ENCODE peak calls at places on chromosomes 7 and 10, in nine cellular contexts. R is astrocyte of the spinal cord, I is tibial nerve, S is dorsolateral prefrontal cortex, H is HFFc6, W is K562, P is left ventricle myocardium inferior, F is hepatocyte, C is SK-N-SH. M is an unnamed sample.

GRCh38 chr7:73719806-73720169 is 319 bp upstream of the STX1A start:
- DNase-seq in W (no peak), I (no peak), F (no peak), H (no peak), R (no peak), P (no peak), S (no peak), C (no peak), M (no peak)

GRCh38 chr7:39624935-39625694 is 1.7 kb downstream of the RALA start:
- DNase-seq in P (no peak), H (peak), S (no peak), F (no peak), C (no peak), W (no peak), I (no peak), R (no peak), M (no peak)

GRCh38 chr7:116420003-116420402 is 79.5 kb upstream of the CAV2 start:
- DNase-seq in I (no peak), F (no peak), P (no peak), S (no peak), R (no peak), H (no peak), C (no peak), W (no peak), M (no peak)

GRCh38 chr10:28331821-28332220 is 29.0 kb upstream of the MPP7 start:
- DNase-seq in S (no peak), P (no peak), R (peak), C (no peak), W (no peak), H (peak), F (no peak), I (no peak), M (no peak)

GRCh38 chr10:49243139-49243538 is 54.9 kb upstream of the TMEM273 start:
- DNase-seq in C (no peak), F (no peak), R (no peak), H (no peak), I (no peak), S (no peak), W (no peak), P (no peak), M (no peak)

GRCh38 chr7:15891151-15891842 is 204.8 kb upstream of the MEOX2 start:
- DNase-seq in P (no peak), C (no peak), S (no peak), W (no peak), H (peak), I (no peak), R (peak), F (no peak), M (no peak)

GRCh38 chr7:36868727-36869411 is 144.6 kb upstream of the AOAH start:
- DNase-seq in W (no peak), R (no peak), C (no peak), P (no peak), H (no peak), I (no peak), S (no peak), F (no peak), M (no peak)

GRCh38 chr7:47520408-47520807 is 61.5 kb downstream of the TNS3 start:
- DNase-seq in P (peak), C (no peak), W (no peak), I (peak), H (peak), R (peak), S (peak), F (no peak), M (no peak)

GRCh38 chr10:45557275-45557905 is 115.2 kb downstream of the ZFAND4 start:
- DNase-seq in S (no peak), I (no peak), R (no peak), P (no peak), C (no peak), W (no peak), F (no peak), H (no peak), M (peak)

GRCh38 chr7:84678841-84679240 is 484.3 kb upstream of the SEMA3A start:
- DNase-seq in H (no peak), F (no peak), I (no peak), S (no peak), C (no peak), W (no peak), R (no peak), P (no peak), M (no peak)

GRCh38 chr10:13993169-13993568 is 337.6 kb downstream of the FRMD4A start:
- DNase-seq in S (no peak), I (peak), F (peak), R (peak), W (no peak), H (peak), C (no peak), P (no peak), M (no peak)

GRCh38 chr7:39415091-39415820 is 150.9 kb upstream of the YAE1 start:
- DNase-seq in R (no peak), F (no peak), W (no peak), S (no peak), P (no peak), H (no peak), I (no peak), C (no peak), M (no peak)

GRCh38 chr10:31749981-31750850 is 178.4 kb downstream of the ARHGAP12 start:
- DNase-seq in W (no peak), I (no peak), H (no peak), S (no peak), F (peak), C (peak), P (peak), R (peak), M (peak)

GRCh38 chr10:62268399-62269076 is at the start of gene RTKN2:
- DNase-seq in C (peak), R (peak), I (no peak), H (peak), S (peak), P (peak), W (peak), F (peak), M (peak)

GRCh38 chr7:4683043-4683883 is 1.2 kb downstream of the FOXK1 start:
- DNase-seq in S (no peak), R (no peak), C (peak), F (no peak), P (peak), W (peak), I (no peak), H (no peak), M (peak)

GRCh38 chr7:88485811-88486210 is 179.1 kb upstream of the STEAP4 start:
- DNase-seq in W (no peak), I (no peak), C (no peak), F (no peak), H (no peak), R (no peak), S (no peak), P (no peak), M (no peak)

GRCh38 chr10:15720635-15721310 is 1.1 kb upstream of the ITGA8 start:
- DNase-seq in P (no peak), C (no peak), H (no peak), F (no peak), S (no peak), R (no peak), W (no peak), I (no peak), M (no peak)

GRCh38 chr10:15719062-15719898 is 442 bp downstream of the ITGA8 start:
- DNase-seq in W (no peak), S (no peak), F (peak), H (no peak), I (no peak), C (peak), P (no peak), R (peak), M (no peak)

GRCh38 chr10:15718495-15719061 is 1.1 kb downstream of the ITGA8 start:
- DNase-seq in S (no peak), C (no peak), W (no peak), R (no peak), F (no peak), P (no peak), H (no peak), I (no peak), M (no peak)

GRCh38 chr10:15715619-15716227 is 4.0 kb downstream of the ITGA8 start:
- DNase-seq in I (no peak), R (peak), P (no peak), S (no peak), C (peak), F (peak), H (peak), W (peak), M (no peak)

GRCh38 chr10:15719899-15720634 is at the start of gene ITGA8:
- DNase-seq in H (no peak), I (no peak), P (no peak), R (peak), F (peak), W (no peak), S (no peak), C (peak), M (no peak)
- TF ChIP-seq CTCF in H (peak), I (no peak), P (peak), R (peak), F (peak), W (no peak), S (peak), C (peak), M (no peak)

GRCh38 chr10:103241262-103242011 is 4.2 kb upstream of the RPEL1 start:
- DNase-seq in H (peak), R (peak), W (no peak), C (no peak), F (peak), S (peak), P (no peak), I (no peak), M (peak)

GRCh38 chr10:103244663-103245271 is 920 bp upstream of the RPEL1 start:
- DNase-seq in W (peak), F (peak), R (peak), I (peak), C (peak), H (peak), P (peak), S (peak), M (peak)

DNA sequence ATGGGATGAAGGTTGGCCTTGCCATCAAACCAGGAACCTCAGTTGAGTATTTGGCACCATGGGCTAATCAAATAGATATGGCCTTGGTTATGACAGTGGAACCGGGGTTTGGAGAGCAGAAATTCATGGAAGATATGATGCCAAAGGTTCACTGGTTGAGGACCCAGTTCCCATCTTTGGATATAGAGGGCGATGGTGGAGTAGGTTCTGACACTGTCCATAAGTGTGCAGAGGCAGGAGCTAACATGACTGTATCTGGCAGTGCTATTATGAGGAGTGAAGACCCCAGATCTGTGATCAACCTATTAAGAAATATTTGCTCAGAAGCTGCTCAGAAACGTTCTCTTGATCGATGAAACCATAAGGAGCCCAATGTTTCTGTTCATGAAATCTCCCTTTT is 641 bp downstream of the RPEL1 start:
- DNase-seq in R (no peak), W (no peak), C (no peak), F (no peak), S (no peak), P (no peak), I (no peak), H (no peak), M (no peak)
- TF ChIP-seq CTCF in R (peak), W (no peak), C (peak), F (no peak), S (no peak), P (no peak), I (no peak), H (no peak), M (no peak)

GRCh38 chr10:11270858-11271179 is 253.1 kb downstream of the CELF2 start:
- DNase-seq in R (no peak), I (no peak), W (no peak), P (no peak), F (no peak), H (no peak), S (no peak), C (no peak), M (no peak)
- TF ChIP-seq CTCF in R (no peak), I (no peak), W (no peak), P (peak), F (no peak), H (peak), S (no peak), C (no peak), M (peak)

GRCh38 chr7:131544449-131545425 is 11.7 kb downstream of the PODXL start:
- DNase-seq in R (peak), P (no peak), I (no peak), W (peak), H (peak), S (no peak), F (no peak), C (peak), M (no peak)
- TF ChIP-seq CTCF in R (peak), P (peak), I (no peak), W (peak), H (peak), S (no peak), F (peak), C (peak), M (no peak)

GRCh38 chr7:101870361-101871062 is 53.1 kb downstream of the CUX1 start:
- DNase-seq in W (peak), P (no peak), R (no peak), S (no peak), C (peak), H (no peak), I (no peak), F (peak), M (no peak)
- TF ChIP-seq CTCF in W (peak), P (peak), R (peak), S (no peak), C (peak), H (peak), I (no peak), F (peak), M (no peak)

DNA sequence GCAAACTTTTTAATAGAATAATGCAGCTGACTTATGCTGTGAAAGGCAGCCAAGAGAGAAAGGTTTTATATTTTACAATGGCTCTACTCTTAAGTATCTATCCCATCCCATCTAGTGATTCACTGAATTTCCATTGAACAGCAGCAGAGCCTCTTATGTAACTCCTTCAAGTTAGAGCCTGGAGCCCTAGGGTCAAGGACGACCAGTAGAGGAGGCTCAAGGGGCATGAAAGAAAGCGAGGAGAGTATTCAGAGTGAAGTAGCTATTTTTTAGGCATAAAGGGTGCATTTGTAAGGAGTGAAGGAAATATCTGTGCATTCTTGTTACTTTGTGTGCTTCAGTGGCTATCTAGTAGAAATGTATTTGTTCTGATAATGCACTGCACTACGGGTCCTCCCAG is 180.2 kb upstream of the TPK1 start:
- DNase-seq in P (no peak), H (no peak), F (no peak), S (no peak), C (no peak), W (no peak), R (no peak), I (no peak), M (no peak)
- TF ChIP-seq CTCF in P (no peak), H (no peak), F (no peak), S (no peak), C (no peak), W (no peak), R (no peak), I (no peak), M (no peak)

DNA sequence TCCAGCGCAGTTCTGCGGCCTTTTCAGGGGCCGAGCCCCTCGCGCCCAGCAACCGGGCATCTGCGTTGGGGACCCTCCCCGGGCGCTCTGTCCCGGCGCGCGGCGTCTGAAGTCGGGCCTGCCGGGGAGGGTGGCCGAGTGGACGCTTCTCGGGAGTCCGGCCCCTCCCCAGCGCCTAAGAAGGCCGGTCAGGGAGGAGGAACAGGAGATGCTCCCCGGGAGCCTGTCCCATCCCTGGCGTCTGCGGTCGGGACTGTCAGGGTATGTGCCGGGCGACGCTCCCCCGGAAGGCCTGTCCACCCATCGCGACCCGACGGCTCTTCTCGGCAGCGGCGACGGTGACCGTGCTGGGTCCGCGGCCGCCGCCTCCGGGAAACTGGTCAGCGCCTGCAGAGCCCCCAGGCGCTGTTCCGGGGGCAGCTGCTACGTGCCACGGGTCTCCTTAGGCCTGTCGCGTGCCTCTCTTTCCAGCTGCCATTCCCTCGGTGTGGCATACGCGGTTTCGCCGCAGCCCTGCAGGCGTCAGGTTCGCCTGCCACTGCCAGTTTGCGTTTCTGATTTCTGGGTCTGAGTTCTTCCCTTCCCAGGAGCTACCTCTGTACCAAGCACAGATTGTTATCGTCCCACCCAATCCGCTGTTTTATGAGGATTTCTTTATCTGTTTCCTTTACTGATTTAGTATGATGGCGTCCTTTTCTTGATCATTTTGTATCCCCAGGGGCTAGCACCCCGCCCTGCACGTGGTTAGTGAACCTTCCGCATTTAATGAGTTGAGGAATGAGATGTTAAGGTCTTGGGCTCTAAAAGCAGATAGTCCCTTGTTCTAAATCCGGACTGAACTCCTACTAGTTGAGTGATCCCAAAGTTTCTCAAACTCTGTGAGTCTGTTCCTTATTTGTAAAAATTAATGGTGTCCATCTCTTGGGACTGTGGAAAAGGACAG is 782 bp downstream of the IFIT5 start:
- DNase-seq in S (peak), C (peak), F (peak), P (peak), R (peak), W (no peak), I (peak), H (peak), M (no peak)
- TF ChIP-seq CTCF in S (no peak), C (no peak), F (no peak), P (peak), R (no peak), W (no peak), I (no peak), H (no peak), M (no peak)

M was measured in CD14-positive monocyte.